ENCODE peak calls at places on chromosomes 11 and 22, in ten cellular contexts. D, A, G, C, K, P, Z, M, B and I are unnamed samples.

GRCh38 chr11:60169264-60169915 is 13.5 kb downstream of the MS4A6A start:
- DNase-seq in M (no peak), P (no peak), B (peak; percentile 6), D (no peak), C (no peak), G (no peak), Z (no peak), A (no peak), K (no peak), I (peak; percentile 42)

GRCh38 chr11:19080579-19080993 is 20.1 kb upstream of the MRGPRX2 start:
- DNase-seq in P (peak; percentile 79), Z (no peak), A (peak; percentile 32), M (peak; percentile 89), B (peak; percentile 94), D (no peak), C (no peak), K (peak; percentile 5), G (no peak), I (no peak)

GRCh38 chr11:27196040-27196897 is 155.7 kb downstream of the BBOX1 start:
- DNase-seq in P (no peak), D (no peak), B (peak; percentile 91), Z (no peak), M (no peak), A (no peak), K (no peak), C (no peak), G (no peak), I (no peak)

GRCh38 chr22:29266564-29267461 is 968 bp downstream of the RHBDD3 start:
- DNase-seq in K (peak; percentile 5), A (no peak), M (no peak), B (no peak), C (no peak), Z (no peak), P (no peak), D (peak; percentile 86), G (no peak), I (no peak)

GRCh38 chr11:114270531-114271270 is 25.5 kb upstream of the NNMT start:
- DNase-seq in C (no peak), B (no peak), A (no peak), M (no peak), K (no peak), G (no peak), Z (no peak), D (peak; percentile 66), P (no peak), I (no peak)

GRCh38 chr11:122494171-122494570 is 161.4 kb upstream of the UBASH3B start:
- DNase-seq in D (no peak), A (peak; percentile 76), K (no peak), C (no peak), P (peak; percentile 43), Z (no peak), G (no peak), M (no peak), B (no peak), I (no peak)

GRCh38 chr11:78030429-78031325 is 7.6 kb upstream of the KCTD14 start:
- DNase-seq in B (peak; percentile 54), D (no peak), Z (peak; percentile 45), A (no peak), C (peak; percentile 47), G (peak; percentile 67), P (peak; percentile 41), M (peak; percentile 95), K (peak; percentile 49), I (no peak)

GRCh38 chr11:32658639-32659406 is 75.2 kb downstream of the EIF3M start:
- DNase-seq in D (no peak), K (no peak), C (no peak), P (no peak), G (no peak), A (no peak), M (no peak), Z (no peak), B (peak; percentile 40), I (no peak)

GRCh38 chr11:118619444-118620205 is 12.2 kb downstream of the PHLDB1 start:
- DNase-seq in C (peak; percentile 47), D (peak; percentile 84), P (peak; percentile 94), B (peak; percentile 97), A (peak; percentile 88), K (no peak), Z (no peak), G (no peak), M (no peak), I (peak; percentile 97)

GRCh38 chr11:87421422-87421821 is 383.7 kb downstream of the TMEM135 start:
- DNase-seq in D (no peak), A (peak; percentile 71), Z (peak; percentile 64), G (no peak), M (no peak), P (peak; percentile 84), C (no peak), B (peak; percentile 78), K (peak; percentile 73), I (peak; percentile 64)

GRCh38 chr22:30497466-30498150 is 7.9 kb downstream of the SEC14L4 start:
- DNase-seq in Z (no peak), K (no peak), D (no peak), G (no peak), C (no peak), B (no peak), P (no peak), M (no peak), A (no peak), I (no peak)

GRCh38 chr11:12291767-12292166 is 85.6 kb upstream of the PARVA start:
- DNase-seq in P (no peak), Z (no peak), A (no peak), G (no peak), B (no peak), D (no peak), M (no peak), C (no peak), K (no peak), I (no peak)

GRCh38 chr11:115806056-115806455 is 301.8 kb upstream of the CADM1 start:
- DNase-seq in C (no peak), D (no peak), B (no peak), M (no peak), P (no peak), K (no peak), G (no peak), Z (no peak), A (no peak), I (no peak)

GRCh38 chr11:76339217-76339616 is 41.7 kb downstream of the THAP12 start:
- DNase-seq in D (no peak), G (no peak), M (no peak), P (peak; percentile 90), B (no peak), Z (no peak), K (no peak), C (no peak), A (peak; percentile 8), I (no peak)

DNA sequence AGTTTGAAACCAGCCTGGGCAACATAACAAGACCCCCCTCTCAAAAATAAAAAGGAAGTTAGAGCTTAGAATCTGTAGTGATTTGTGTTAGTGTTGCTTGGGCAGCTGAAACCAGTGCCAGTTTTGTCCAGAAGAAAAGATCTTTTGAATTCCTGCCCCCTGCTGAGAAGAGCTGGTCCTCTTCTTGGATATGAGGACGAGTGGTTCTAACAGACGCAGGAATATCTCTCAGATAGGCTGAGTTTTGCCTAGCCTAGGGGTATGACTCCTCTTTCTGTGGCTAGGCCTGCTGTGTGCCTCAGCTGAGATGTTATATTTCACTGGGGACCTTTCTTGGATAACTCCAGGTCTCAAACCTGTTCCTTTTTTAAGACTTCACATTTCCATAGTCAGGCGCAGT is 102.8 kb downstream of the STIM1 start:
- DNase-seq in Z (no peak), A (no peak), C (no peak), B (no peak), D (no peak), M (no peak), G (no peak), P (no peak), K (no peak), I (no peak)
- TF ChIP-seq CTCF in Z (no peak), A (no peak), C (no peak), B (no peak), D (no peak), M (no peak), G (no peak), P (no peak), K (no peak), I (no peak)

GRCh38 chr22:50697667-50698506 is 25.3 kb downstream of the SHANK3 start:
- DNase-seq in G (peak; percentile 14), Z (no peak), C (no peak), M (peak; percentile 61), D (peak; percentile 82), P (no peak), K (peak; percentile 24), B (no peak), A (no peak), I (no peak)

GRCh38 chr22:50698546-50698945 is 25.9 kb downstream of the SHANK3 start:
- DNase-seq in P (no peak), A (no peak), G (peak; percentile 16), B (no peak), K (no peak), D (peak; percentile 78), M (peak; percentile 50), Z (no peak), C (no peak), I (no peak)

GRCh38 chr22:50695421-50696250 is 23.0 kb downstream of the SHANK3 start:
- DNase-seq in B (no peak), A (no peak), K (no peak), M (no peak), D (peak; percentile 86), Z (no peak), P (no peak), G (peak; percentile 14), C (no peak), I (no peak)

GRCh38 chr22:50696251-50696798 is 23.7 kb downstream of the SHANK3 start:
- DNase-seq in A (no peak), C (no peak), M (peak; percentile 69), P (no peak), Z (no peak), G (peak; percentile 5), B (no peak), K (no peak), D (peak; percentile 84), I (no peak)

GRCh38 chr22:50696799-50697561 is 24.4 kb downstream of the SHANK3 start:
- DNase-seq in D (peak; percentile 83), P (peak; percentile 11), K (peak; percentile 72), G (peak; percentile 31), Z (no peak), M (peak; percentile 78), A (no peak), B (no peak), C (no peak), I (no peak)
- TF ChIP-seq CTCF in D (no peak), P (peak; percentile 52), K (peak; percentile 73), G (peak; percentile 30), Z (peak; percentile 54), M (peak; percentile 10), A (peak; percentile 67), B (peak; percentile 30), C (no peak), I (peak; percentile 65)

GRCh38 chr11:75204685-75205667 is 35.6 kb upstream of the TPBGL start:
- DNase-seq in Z (peak; percentile 95), C (peak; percentile 86), K (peak; percentile 93), G (peak; percentile 70), A (peak; percentile 29), P (peak; percentile 73), B (peak; percentile 55), D (peak; percentile 96), M (peak; percentile 95), I (peak; percentile 35)
- TF ChIP-seq CTCF in Z (peak; percentile 91), C (no peak), K (peak; percentile 94), G (peak; percentile 90), A (peak; percentile 97), P (peak; percentile 91), B (peak; percentile 75), D (peak; percentile 72), M (peak; percentile 77), I (peak; percentile 97)

DNA sequence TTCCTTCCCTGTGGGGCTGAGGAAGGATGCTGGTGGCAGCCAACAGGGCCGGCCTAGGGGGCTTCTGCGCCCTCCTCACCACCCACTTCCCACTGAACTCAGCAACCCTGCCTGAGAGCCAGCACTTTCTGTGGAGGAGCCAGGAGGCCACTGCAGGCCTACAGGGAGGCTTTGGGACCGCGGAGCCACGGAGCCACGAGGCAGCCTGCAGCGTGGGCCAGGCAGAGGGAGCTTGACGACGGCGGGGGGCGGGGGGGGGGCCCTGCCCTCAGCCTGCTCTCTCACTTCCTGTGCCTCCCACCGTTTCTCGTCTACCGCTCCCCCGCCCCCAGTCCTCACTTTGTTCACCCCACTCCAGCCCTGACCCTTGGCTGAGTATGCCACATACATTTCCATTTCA is 73.7 kb upstream of the LMO1 start:
- DNase-seq in K (no peak), G (no peak), M (no peak), P (no peak), Z (no peak), D (no peak), A (no peak), B (no peak), C (no peak), I (no peak)
- TF ChIP-seq CTCF in K (no peak), G (no peak), M (no peak), P (no peak), Z (no peak), D (no peak), A (no peak), B (no peak), C (no peak), I (no peak)